ENCODE peak calls at places on chromosome 5, in nine cellular contexts. A, H, L, I, J, M, F, G and V are unnamed samples.

GRCh38 chr5:68848086-68848485 is 245.7 kb upstream of the SLC30A5 start:
- DNase-seq in F (no peak), M (no peak), A (no peak), J (no peak), H (no peak), G (no peak), L (no peak), I (no peak), V (no peak)

GRCh38 chr5:10699281-10699874 is 61.7 kb downstream of the DAP start:
- DNase-seq in H (no peak), F (no peak), J (no peak), L (peak), A (no peak), G (peak), I (no peak), M (no peak), V (no peak)

GRCh38 chr5:19401032-19401431 is 587.0 kb downstream of the CDH18 start:
- DNase-seq in H (no peak), M (no peak), J (no peak), I (no peak), L (no peak), A (no peak), F (no peak), G (no peak), V (no peak)

GRCh38 chr5:153831976-153832375 is 206.7 kb downstream of the FAM114A2 start:
- DNase-seq in I (no peak), A (peak), F (no peak), H (no peak), M (no peak), L (peak), J (peak), G (peak), V (peak)

GRCh38 chr5:53430618-53431252 is 49.7 kb upstream of the FST start:
- DNase-seq in F (no peak), I (no peak), H (no peak), G (peak), J (no peak), L (peak), M (no peak), A (peak), V (no peak)

GRCh38 chr5:36705055-36705454 is 98.6 kb downstream of the SLC1A3 start:
- DNase-seq in M (no peak), A (no peak), F (no peak), L (no peak), G (no peak), I (no peak), J (no peak), H (no peak), V (no peak)

GRCh38 chr5:376951-377325 is 55.4 kb downstream of the AHRR start:
- DNase-seq in G (no peak), M (no peak), F (no peak), I (no peak), J (no peak), H (peak), A (no peak), L (no peak), V (peak)

GRCh38 chr5:52693279-52693678 is 94.4 kb upstream of the ITGA1 start:
- DNase-seq in A (peak), F (no peak), H (no peak), M (no peak), L (peak), J (peak), I (no peak), G (peak), V (peak)

GRCh38 chr5:6550628-6551027 is 82.2 kb downstream of the NSUN2 start:
- DNase-seq in M (no peak), J (no peak), L (no peak), F (no peak), G (no peak), I (no peak), H (peak), A (no peak), V (no peak)

GRCh38 chr5:980001-980588 is 28.5 kb upstream of the NKD2 start:
- DNase-seq in G (no peak), L (no peak), A (no peak), I (no peak), J (no peak), M (no peak), F (no peak), H (peak), V (no peak)

GRCh38 chr5:143101740-143102386 is 301.6 kb downstream of the NR3C1 start:
- DNase-seq in J (no peak), H (no peak), F (no peak), M (no peak), A (no peak), L (no peak), G (no peak), I (no peak), V (no peak)

GRCh38 chr5:68911840-68912690 is 181.7 kb upstream of the SLC30A5 start:
- DNase-seq in A (peak), J (no peak), H (no peak), M (no peak), F (no peak), I (no peak), G (no peak), L (no peak), V (no peak)

GRCh38 chr5:140182075-140182709 is 7.2 kb downstream of the CYSTM1 start:
- DNase-seq in F (no peak), I (no peak), H (no peak), J (no peak), L (no peak), M (no peak), G (no peak), A (peak), V (peak)

GRCh38 chr5:181234455-181235306 is 9.0 kb downstream of the RACK1 start:
- DNase-seq in G (no peak), F (no peak), A (no peak), L (no peak), I (no peak), M (no peak), H (peak), J (no peak), V (no peak)

GRCh38 chr5:138504799-138505198 is 38.2 kb downstream of the ETF1 start:
- DNase-seq in F (peak), A (peak), G (no peak), M (no peak), L (no peak), I (no peak), H (peak), J (no peak), V (peak)

GRCh38 chr5:90598300-90598699 is 39.7 kb downstream of the ADGRV1 start:
- DNase-seq in A (no peak), I (no peak), H (no peak), J (no peak), L (no peak), G (no peak), M (no peak), F (no peak), V (no peak)

GRCh38 chr5:39132128-39132447 is 57.9 kb upstream of the RICTOR start:
- DNase-seq in L (no peak), F (no peak), M (no peak), A (no peak), J (no peak), G (no peak), H (no peak), I (no peak), V (no peak)

GRCh38 chr5:107483196-107483595 is 187.5 kb downstream of the EFNA5 start:
- DNase-seq in I (no peak), M (no peak), H (no peak), A (no peak), G (no peak), F (no peak), J (no peak), L (no peak), V (no peak)

GRCh38 chr5:170449232-170449631 is 54.6 kb upstream of the KCNIP1 start:
- DNase-seq in I (no peak), F (no peak), H (peak), J (no peak), M (no peak), A (no peak), G (no peak), L (no peak), V (no peak)

GRCh38 chr5:40649493-40650030 is 30.2 kb upstream of the PTGER4 start:
- DNase-seq in M (no peak), A (no peak), J (no peak), G (peak), H (no peak), F (no peak), I (no peak), L (no peak), V (no peak)

GRCh38 chr5:140246378-140247122 is 56.4 kb downstream of the PFDN1 start:
- DNase-seq in F (no peak), I (no peak), A (peak), J (no peak), H (no peak), L (no peak), M (no peak), G (no peak), V (peak)

GRCh38 chr5:13859285-13859684 is 85.2 kb downstream of the DNAH5 start:
- DNase-seq in J (no peak), L (no peak), G (no peak), I (no peak), F (no peak), A (no peak), H (no peak), M (no peak), V (no peak)

GRCh38 chr5:111929892-111930291 is 172.9 kb upstream of the NREP start:
- DNase-seq in F (no peak), M (no peak), H (no peak), L (no peak), J (no peak), I (no peak), A (peak), G (no peak), V (no peak)

GRCh38 chr5:28729067-28729466 is 1690.7 kb upstream of the CDH9 start:
- DNase-seq in F (no peak), L (no peak), I (no peak), M (no peak), J (no peak), G (no peak), H (no peak), A (no peak), V (no peak)

GRCh38 chr5:42274913-42275312 is 148.3 kb upstream of the GHR start:
- DNase-seq in M (no peak), L (no peak), I (no peak), F (no peak), A (no peak), H (no peak), G (no peak), J (no peak), V (no peak)

GRCh38 chr5:6684075-6684474 is 29.2 kb upstream of the TENT4A start:
- DNase-seq in F (no peak), J (no peak), A (no peak), M (no peak), L (no peak), G (no peak), I (no peak), H (no peak), V (no peak)

GRCh38 chr5:112390327-112390726 is 28.8 kb downstream of the EPB41L4A start:
- DNase-seq in G (no peak), L (no peak), F (peak), I (no peak), J (no peak), H (no peak), M (peak), A (no peak), V (no peak)

GRCh38 chr5:134227259-134227658 is 1.4 kb upstream of the PPP2CA start:
- DNase-seq in A (peak), H (no peak), L (peak), G (peak), J (no peak), I (no peak), F (no peak), M (no peak), V (peak)

GRCh38 chr5:51227963-51228515 is 155.2 kb upstream of the ISL1 start:
- DNase-seq in M (no peak), H (no peak), F (no peak), I (no peak), A (no peak), J (no peak), G (no peak), L (no peak), V (no peak)

GRCh38 chr5:109928046-109928445 is 238.3 kb downstream of the MAN2A1 start:
- DNase-seq in M (no peak), A (no peak), G (no peak), F (no peak), H (no peak), L (no peak), I (no peak), J (no peak), V (no peak)

GRCh38 chr5:17289681-17290619 is 72.5 kb downstream of the BASP1 start:
- DNase-seq in H (no peak), G (no peak), M (no peak), F (no peak), A (peak), J (no peak), I (no peak), L (no peak), V (no peak)

GRCh38 chr5:53256746-53257145 is 147.2 kb upstream of the MOCS2 start:
- DNase-seq in J (no peak), H (no peak), F (no peak), A (peak), I (no peak), G (no peak), M (no peak), L (no peak), V (no peak)

GRCh38 chr5:155080721-155081120 is 67.2 kb downstream of the KIF4B start:
- DNase-seq in F (no peak), M (no peak), A (peak), I (no peak), L (no peak), J (no peak), G (no peak), H (no peak), V (no peak)

GRCh38 chr5:59174248-59174844 is 591.5 kb downstream of the RAB3C start:
- DNase-seq in J (peak), H (no peak), M (no peak), G (peak), L (peak), I (no peak), F (peak), A (peak), V (peak)

GRCh38 chr5:172595591-172596455 is 45.2 kb upstream of the NEURL1B start:
- DNase-seq in F (no peak), J (no peak), G (no peak), A (no peak), M (no peak), L (no peak), H (no peak), I (no peak), V (no peak)

GRCh38 chr5:125612356-125613149 is 810.7 kb upstream of the GRAMD2B start:
- DNase-seq in M (peak), F (peak), A (no peak), J (no peak), L (no peak), I (no peak), G (no peak), H (no peak), V (peak)

DNA sequence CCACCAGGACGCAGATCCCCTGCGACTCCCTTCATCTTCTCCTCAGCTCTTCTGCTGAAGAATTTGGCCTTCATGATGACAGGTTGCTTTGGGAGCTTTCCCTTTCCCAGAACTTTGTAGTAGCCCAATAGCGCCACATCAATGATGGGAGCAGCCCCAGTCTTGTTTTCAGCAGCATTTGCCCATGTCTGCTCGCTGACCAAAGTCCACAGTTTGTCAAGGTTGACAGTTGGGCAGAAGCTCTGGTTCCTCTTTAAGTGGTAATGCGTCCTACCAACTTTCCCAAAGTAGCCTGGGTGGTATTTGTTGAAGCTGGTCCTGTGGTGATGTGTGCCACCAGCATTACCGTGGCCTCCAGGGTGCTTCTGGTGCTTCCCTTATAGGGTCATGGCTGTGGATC is 62.2 kb downstream of the GCNT4 start:
- DNase-seq in L (no peak), A (no peak), I (no peak), F (no peak), G (no peak), M (no peak), J (no peak), H (no peak), V (no peak)
- TF ChIP-seq CTCF in L (no peak), A (no peak), I (no peak), F (no peak), G (no peak), M (no peak), J (no peak), H (no peak), V (no peak)

GRCh38 chr5:80711938-80712337 is 57.2 kb upstream of the DHFR start:
- DNase-seq in M (no peak), I (no peak), A (peak), J (peak), L (peak), H (no peak), G (no peak), F (no peak), V (peak)
- TF ChIP-seq CTCF in M (peak), I (no peak), A (peak), J (peak), L (peak), H (no peak), G (peak), F (no peak), V (no peak)

DNA sequence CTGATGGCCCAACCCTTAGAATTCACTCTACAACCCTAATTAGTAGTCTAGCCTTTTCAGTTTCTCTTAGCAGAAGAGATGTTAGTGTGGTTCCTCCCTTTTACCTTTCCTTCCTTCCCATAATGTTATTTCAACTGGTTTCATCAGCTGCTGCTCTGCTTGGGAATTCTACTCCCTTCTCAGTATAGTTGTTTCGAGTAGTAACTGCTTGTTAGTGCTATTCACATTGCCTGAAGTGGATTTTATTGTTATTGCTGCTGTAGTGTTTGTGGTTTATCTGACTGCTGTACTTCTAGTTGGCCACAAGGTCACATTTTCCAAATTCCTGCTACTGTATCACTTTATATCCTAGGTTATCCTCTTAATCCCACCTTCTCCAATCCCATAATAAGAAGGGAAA is 29.7 kb downstream of the SMIM15 start:
- DNase-seq in L (no peak), J (no peak), A (peak), H (no peak), G (no peak), M (no peak), I (no peak), F (no peak), V (no peak)
- TF ChIP-seq CTCF in L (no peak), J (no peak), A (no peak), H (no peak), G (no peak), M (no peak), I (no peak), F (no peak), V (no peak)

GRCh38 chr5:66796306-66797292 is 200.4 kb downstream of the MAST4 start:
- DNase-seq in I (no peak), H (no peak), L (no peak), M (no peak), F (no peak), G (no peak), J (no peak), A (peak), V (peak)
- TF ChIP-seq CTCF in I (no peak), H (no peak), L (no peak), M (peak), F (peak), G (no peak), J (no peak), A (peak), V (no peak)